ENCODE peak calls at places on chromosomes 7 and 10, in nine cellular contexts. C is cardiac fibroblast; X is activated T-cell treated with anti-CD3 and anti-CD28 coated beads for 1 hour; W is HCT116; Z is LoVo; I is activated naive CD4-positive, alpha-beta T cell; A is NCI-H187; S is stimulated activated effector memory CD8-positive, alpha-beta T cell treated with anti-CD3 and anti-CD28 coated beads, Interleukin-12 subunit alpha, Interleukin-12 subunit beta, amount 100 ng/mL, for 72 hours; L is hippocampal formation. N is an unnamed sample.

GRCh38 chr7:136150311-136150710 is 173.2 kb upstream of the MTPN start:
- DNase-seq in S (no peak), Z (no peak), A (no peak), C (no peak), L (no peak), I (no peak), W (no peak), X (no peak), N (no peak)

GRCh38 chr10:33199731-33200130 is 134.7 kb downstream of the NRP1 start:
- DNase-seq in A (no peak), S (no peak), W (no peak), C (no peak), Z (peak; percentile 43), I (no peak), X (no peak), L (no peak), N (no peak)

GRCh38 chr7:1019789-1020610 is 24.3 kb upstream of the GPR146 start:
- DNase-seq in A (no peak), X (no peak), Z (no peak), W (no peak), I (no peak), L (no peak), S (no peak), C (no peak), N (no peak)

GRCh38 chr7:107446531-107446930 is 23.3 kb upstream of the GPR22 start:
- DNase-seq in X (no peak), S (no peak), I (no peak), A (no peak), W (no peak), C (peak; percentile 72), Z (no peak), L (no peak), N (no peak)

GRCh38 chr10:21183025-21183424 is 285.9 kb upstream of the NEBL start:
- DNase-seq in L (no peak), Z (no peak), I (no peak), A (no peak), C (peak; percentile 41), X (no peak), W (no peak), S (no peak), N (no peak)

GRCh38 chr7:108144931-108145330 is 14.8 kb upstream of the LAMB4 start:
- DNase-seq in Z (no peak), I (no peak), L (no peak), C (no peak), S (no peak), W (no peak), X (no peak), A (no peak), N (no peak)

GRCh38 chr10:27449571-27449970 is 54.5 kb upstream of the RAB18 start:
- DNase-seq in A (no peak), C (no peak), S (no peak), Z (no peak), W (no peak), X (no peak), L (no peak), I (no peak), N (no peak)

GRCh38 chr7:143345428-143345900 is 17.0 kb downstream of the FAM131B start:
- DNase-seq in X (peak; percentile 54), C (peak; percentile 19), L (no peak), Z (peak; percentile 56), S (peak; percentile 50), I (peak; percentile 12), W (peak; percentile 73), A (no peak), N (no peak)

GRCh38 chr10:1074063-1074747 is 18.0 kb downstream of the WDR37 start:
- DNase-seq in W (no peak), L (no peak), C (no peak), I (no peak), S (no peak), Z (no peak), A (no peak), X (no peak), N (no peak)

GRCh38 chr10:75304740-75305380 is 69.1 kb upstream of the COMTD1 start:
- DNase-seq in Z (no peak), L (no peak), S (no peak), C (peak; percentile 38), I (no peak), X (no peak), W (no peak), A (no peak), N (no peak)

GRCh38 chr7:116438274-116438673 is 61.3 kb upstream of the CAV2 start:
- DNase-seq in A (no peak), X (no peak), Z (peak; percentile 85), S (no peak), W (no peak), L (no peak), C (peak; percentile 52), I (no peak), N (peak; percentile 12)

GRCh38 chr10:45673074-45673628 is 579 bp upstream of the ZFAND4 start:
- DNase-seq in L (no peak), X (no peak), Z (no peak), S (no peak), W (no peak), C (no peak), A (no peak), I (no peak), N (no peak)

GRCh38 chr7:56483861-56484550 is 367.8 kb upstream of the NUPR2 start:
- DNase-seq in X (no peak), Z (no peak), S (no peak), W (no peak), L (no peak), C (no peak), A (no peak), I (no peak), N (no peak)

GRCh38 chr10:48750991-48751390 is 66.3 kb downstream of the WDFY4 start:
- DNase-seq in I (no peak), C (no peak), S (no peak), Z (no peak), L (no peak), X (no peak), W (no peak), A (no peak), N (no peak)

GRCh38 chr7:92988051-92988450 is 129.7 kb downstream of the SAMD9 start:
- DNase-seq in S (no peak), C (peak; percentile 74), I (no peak), W (peak; percentile 19), A (no peak), Z (peak; percentile 50), L (no peak), X (no peak), N (peak; percentile 6)

GRCh38 chr7:2734084-2734601 is 46.1 kb downstream of the AMZ1 start:
- DNase-seq in C (no peak), I (no peak), L (no peak), W (no peak), Z (no peak), X (no peak), S (no peak), A (no peak), N (no peak)

GRCh38 chr7:42350801-42351200 is 113.8 kb upstream of the GLI3 start:
- DNase-seq in L (no peak), W (no peak), S (no peak), C (peak; percentile 22), I (no peak), A (no peak), Z (no peak), X (no peak), N (no peak)

GRCh38 chr10:5888352-5888751 is 1.3 kb downstream of the ANKRD16 start:
- DNase-seq in S (no peak), L (no peak), C (peak; percentile 52), I (no peak), W (no peak), A (no peak), Z (no peak), X (no peak), N (no peak)

GRCh38 chr7:33725641-33726040 is 179.7 kb upstream of the BMPER start:
- DNase-seq in C (no peak), I (no peak), L (no peak), A (no peak), S (no peak), X (no peak), W (no peak), Z (no peak), N (no peak)

GRCh38 chr7:13496971-13497370 is 492.5 kb downstream of the ETV1 start:
- DNase-seq in S (no peak), C (peak; percentile 5), A (no peak), Z (no peak), W (no peak), L (no peak), X (no peak), I (no peak), N (no peak)

GRCh38 chr7:116432517-116432916 is 67.0 kb upstream of the CAV2 start:
- DNase-seq in X (no peak), A (no peak), W (no peak), C (no peak), I (no peak), Z (no peak), L (no peak), S (no peak), N (no peak)

GRCh38 chr7:67620216-67620933 is 623.7 kb downstream of the TYW1 start:
- DNase-seq in C (no peak), X (no peak), L (no peak), A (no peak), Z (no peak), I (no peak), S (no peak), W (no peak), N (no peak)

GRCh38 chr7:130356121-130356759 is 11.6 kb downstream of the CPA5 start:
- DNase-seq in S (no peak), I (no peak), Z (peak; percentile 60), L (no peak), X (no peak), W (peak; percentile 68), A (no peak), C (peak; percentile 97), N (peak; percentile 85)

GRCh38 chr10:110420401-110421193 is 77.1 kb upstream of the DUSP5 start:
- DNase-seq in I (no peak), L (no peak), X (no peak), W (no peak), C (peak; percentile 87), A (no peak), S (no peak), Z (no peak), N (no peak)

GRCh38 chr7:130107949-130108674 is 37.8 kb downstream of the KLHDC10 start:
- DNase-seq in C (no peak), S (no peak), I (no peak), L (no peak), W (no peak), X (no peak), A (no peak), Z (no peak), N (no peak)

GRCh38 chr7:80439894-80440811 is 71.7 kb downstream of the GNAT3 start:
- DNase-seq in S (no peak), I (no peak), L (no peak), X (no peak), Z (peak; percentile 50), C (peak; percentile 77), A (no peak), W (no peak), N (no peak)

GRCh38 chr7:136666110-136666509 is 202.3 kb upstream of the CHRM2 start:
- DNase-seq in X (no peak), S (no peak), A (no peak), W (no peak), C (no peak), L (no peak), Z (no peak), I (no peak), N (no peak)

GRCh38 chr7:48004598-48004997 is 24.3 kb downstream of the SUN3 start:
- DNase-seq in S (no peak), L (no peak), I (no peak), A (no peak), X (no peak), C (no peak), Z (no peak), W (no peak), N (no peak)

GRCh38 chr7:117325836-117326235 is 3.0 kb upstream of the WNT2 start:
- DNase-seq in W (no peak), X (no peak), Z (no peak), A (no peak), I (no peak), C (peak; percentile 45), S (no peak), L (no peak), N (no peak)

N was measured in HTR-8/SVneo.